ENCODE peak calls at places on chromosomes 5 and 9, in ten cellular contexts. E is endothelial cell; I is T follicular helper cell; W is heart left ventricle; M is astrocyte; Z is left cardiac atrium; F is mesenchymal stem cell; S is activated T-helper 1 cell treated with Interleukin-2 at 50 U/mL for 16 hours; D is Jurkat, Clone E6-1; Y is AG08396. G is an unnamed sample.

GRCh38 chr5:173785866-173786265 is 102.3 kb upstream of the CPEB4 start:
- DNase-seq in E (no peak), I (no peak), W (no peak), M (no peak), Z (no peak), F (no peak), S (no peak), D (no peak), Y (no peak), G (no peak)

GRCh38 chr9:16436545-16436944 is 433.9 kb downstream of the BNC2 start:
- DNase-seq in E (no peak), I (no peak), W (no peak), M (no peak), Z (no peak), F (no peak), S (no peak), D (no peak), Y (no peak), G (no peak)

GRCh38 chr5:77076961-77077820 is 9.9 kb downstream of the ZBED3 start:
- DNase-seq in E (peak), I (peak), W (peak), M (peak), Z (peak), F (peak), S (peak), D (no peak), Y (peak), G (peak)

GRCh38 chr5:102903074-102903871 is 148.2 kb downstream of the PAM start:
- DNase-seq in E (no peak), I (no peak), W (no peak), M (peak), Z (no peak), F (no peak), S (no peak), D (no peak), Y (no peak), G (peak)

GRCh38 chr5:32223972-32224608 is 50.0 kb upstream of the GOLPH3 start:
- DNase-seq in E (no peak), I (no peak), W (no peak), M (peak), Z (no peak), F (peak), S (no peak), D (no peak), Y (peak), G (no peak)

GRCh38 chr5:66969963-66970362 is 226.6 kb downstream of the CD180 start:
- DNase-seq in E (no peak), I (no peak), W (no peak), M (no peak), Z (no peak), F (no peak), S (no peak), D (no peak), Y (no peak), G (no peak)

GRCh38 chr9:33619666-33620404 is 95.8 kb downstream of the ANKRD18B start:
- DNase-seq in E (no peak), I (no peak), W (no peak), M (peak), Z (no peak), F (peak), S (no peak), D (no peak), Y (peak), G (no peak)

GRCh38 chr5:62152394-62153123 is 153.4 kb upstream of the KIF2A start:
- DNase-seq in E (no peak), I (no peak), W (no peak), M (no peak), Z (no peak), F (no peak), S (no peak), D (no peak), Y (no peak), G (no peak)

GRCh38 chr9:89878003-89878411 is 273.2 kb downstream of the GADD45G start:
- DNase-seq in E (no peak), I (no peak), W (no peak), M (no peak), Z (no peak), F (no peak), S (no peak), D (no peak), Y (no peak), G (no peak)